ENCODE peak calls at places on chromosomes 13 and 19, in seven cellular contexts. U is cardiac muscle cell, S is GM12865, G is A549, L is foreskin fibroblast, C is BE2C, M is AG09309. R is an unnamed sample.

GRCh38 chr13:36282818-36283432 is 14.7 kb downstream of the CCDC169 start:
- DNase-seq in C (no peak), G (peak), L (peak), U (peak), M (no peak), S (peak), R (no peak)

GRCh38 chr19:35592226-35592625 is 6.3 kb downstream of the PMIS2 start:
- DNase-seq in L (peak), M (no peak), C (no peak), G (peak), U (peak), S (peak), R (peak)

GRCh38 chr13:110685305-110685704 is 20.6 kb downstream of the CARS2 start:
- DNase-seq in U (no peak), S (no peak), M (no peak), C (no peak), L (peak), G (no peak), R (peak)

GRCh38 chr19:31071157-31071855 is 277.9 kb downstream of the TSHZ3 start:
- DNase-seq in S (no peak), C (no peak), M (no peak), G (no peak), U (no peak), L (no peak), R (peak)

GRCh38 chr13:114067381-114067885 is 65.0 kb downstream of the RASA3 start:
- DNase-seq in S (peak), G (no peak), L (peak), U (no peak), M (no peak), C (no peak), R (peak)

GRCh38 chr19:3146677-3147100 is 10.9 kb downstream of the GNA15 start:
- DNase-seq in C (peak), S (peak), L (no peak), M (no peak), U (no peak), G (no peak), R (no peak)

GRCh38 chr13:36418022-36418805 is 14.1 kb upstream of the CCNA1 start:
- DNase-seq in M (no peak), S (peak), L (peak), C (no peak), G (no peak), U (no peak), R (peak)

GRCh38 chr13:39864221-39864620 is 208.8 kb downstream of the COG6 start:
- DNase-seq in L (no peak), M (no peak), C (no peak), S (no peak), U (no peak), G (no peak), R (no peak)

GRCh38 chr13:27336005-27336673 is 65.5 kb downstream of the RASL11A start:
- DNase-seq in C (no peak), U (no peak), S (no peak), G (no peak), L (no peak), M (peak), R (no peak)

GRCh38 chr13:110108348-110109139 is 198.4 kb downstream of the COL4A1 start:
- DNase-seq in G (peak), M (no peak), C (peak), S (peak), U (peak), L (peak), R (peak)

DNA sequence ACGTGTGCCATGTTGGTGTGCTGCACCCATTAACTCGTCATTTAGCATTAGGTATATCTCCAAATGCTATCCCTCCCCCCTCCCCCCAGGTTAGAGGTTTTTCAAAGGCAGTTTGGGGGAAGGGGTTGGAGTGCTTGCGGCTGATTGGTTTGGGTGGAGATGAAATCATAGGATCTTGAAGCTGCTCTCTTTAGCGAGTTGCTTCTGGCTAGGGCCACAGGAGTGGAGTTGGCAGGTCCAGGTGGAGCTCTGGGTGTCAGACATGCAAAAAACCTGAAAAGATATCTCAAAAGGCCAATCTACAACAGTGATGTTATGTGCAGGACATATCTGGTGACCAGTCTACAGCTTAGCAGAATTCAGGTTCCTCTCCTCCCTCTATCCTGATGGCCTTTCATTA is 32.6 kb upstream of the CXCL17 start:
- DNase-seq in L (no peak), S (no peak), G (no peak), M (no peak), C (no peak), U (no peak), R (no peak)
- H3K4me3 ChIP-seq in L (no peak), S (no peak), G (no peak), M (no peak), C (no peak), U (no peak), R (no peak)

GRCh38 chr13:97226013-97226412 is 3.9 kb downstream of the MBNL2 start:
- DNase-seq in U (no peak), M (no peak), G (no peak), C (no peak), L (no peak), S (no peak), R (no peak)
- H3K4me3 ChIP-seq in U (no peak), M (no peak), G (no peak), C (peak), L (peak), S (no peak), R (peak)

DNA sequence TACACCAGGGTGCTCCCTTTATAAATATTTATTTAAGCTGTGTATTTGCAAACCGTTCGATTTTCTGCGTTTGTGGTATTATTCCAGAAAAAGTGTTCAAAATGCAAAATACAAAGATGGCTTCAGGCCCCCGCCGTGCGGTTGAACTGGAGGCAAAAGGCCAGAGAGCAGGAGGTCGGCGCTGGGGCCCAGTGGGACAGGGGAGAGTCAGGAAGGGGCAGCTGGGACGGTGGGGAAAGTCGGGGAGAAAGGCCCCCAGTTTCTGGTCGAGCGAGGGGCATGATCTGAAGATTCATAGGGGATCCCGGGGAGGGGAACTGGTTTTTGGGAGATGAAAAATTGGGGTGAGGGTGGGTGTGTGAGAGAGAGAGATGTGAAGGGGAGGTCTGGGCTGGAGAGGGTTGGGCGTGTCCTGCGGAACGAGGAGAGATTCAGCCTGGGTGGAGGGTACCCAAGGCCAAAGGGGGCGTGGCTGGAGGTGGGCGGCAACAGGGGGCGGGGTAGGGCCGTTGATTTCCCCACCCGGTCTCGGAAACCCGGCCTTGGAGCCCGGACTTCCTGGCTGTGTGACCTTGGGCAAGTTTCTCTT is 678 bp downstream of the ISOC2 start:
- DNase-seq in M (peak), L (peak), S (peak), U (peak), C (peak), G (peak), R (no peak)
- H3K4me3 ChIP-seq in M (peak), L (peak), S (peak), U (peak), C (peak), G (peak), R (peak)

DNA sequence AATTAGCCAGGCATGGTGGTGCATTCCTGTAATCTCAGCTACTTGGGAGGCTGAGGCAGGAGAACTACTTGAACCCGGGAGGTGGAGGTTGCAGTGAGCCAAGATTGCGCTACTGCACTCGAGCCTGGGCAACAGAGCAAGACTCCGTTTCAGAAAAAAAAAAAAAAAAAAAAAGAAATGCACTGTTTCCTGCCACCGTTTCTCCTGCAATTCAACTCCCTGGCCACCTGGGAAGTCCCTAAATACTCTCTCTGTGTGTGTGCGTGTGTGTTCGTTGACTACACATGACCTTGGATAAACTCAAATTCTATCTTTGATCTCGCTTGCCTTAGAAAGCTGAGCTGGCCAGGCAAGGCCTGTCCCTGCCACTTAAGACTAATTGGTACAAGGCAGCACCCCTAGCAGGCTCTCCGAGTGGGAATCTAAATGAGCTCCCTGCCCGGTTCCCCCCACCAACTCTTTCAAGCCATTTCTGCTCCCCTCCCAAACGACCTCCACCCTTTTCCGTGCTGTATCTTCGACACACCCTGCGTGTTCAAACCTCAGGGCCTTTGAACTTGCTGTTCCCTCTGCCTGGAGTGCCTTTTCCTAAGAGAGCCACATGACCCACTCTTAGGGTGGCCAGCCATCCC is 5.2 kb upstream of the BCAT2 start:
- DNase-seq in L (no peak), M (no peak), G (peak), U (peak), S (peak), C (peak), R (no peak)
- H3K4me3 ChIP-seq in L (no peak), M (no peak), G (no peak), U (no peak), S (no peak), C (no peak), R (no peak)

DNA sequence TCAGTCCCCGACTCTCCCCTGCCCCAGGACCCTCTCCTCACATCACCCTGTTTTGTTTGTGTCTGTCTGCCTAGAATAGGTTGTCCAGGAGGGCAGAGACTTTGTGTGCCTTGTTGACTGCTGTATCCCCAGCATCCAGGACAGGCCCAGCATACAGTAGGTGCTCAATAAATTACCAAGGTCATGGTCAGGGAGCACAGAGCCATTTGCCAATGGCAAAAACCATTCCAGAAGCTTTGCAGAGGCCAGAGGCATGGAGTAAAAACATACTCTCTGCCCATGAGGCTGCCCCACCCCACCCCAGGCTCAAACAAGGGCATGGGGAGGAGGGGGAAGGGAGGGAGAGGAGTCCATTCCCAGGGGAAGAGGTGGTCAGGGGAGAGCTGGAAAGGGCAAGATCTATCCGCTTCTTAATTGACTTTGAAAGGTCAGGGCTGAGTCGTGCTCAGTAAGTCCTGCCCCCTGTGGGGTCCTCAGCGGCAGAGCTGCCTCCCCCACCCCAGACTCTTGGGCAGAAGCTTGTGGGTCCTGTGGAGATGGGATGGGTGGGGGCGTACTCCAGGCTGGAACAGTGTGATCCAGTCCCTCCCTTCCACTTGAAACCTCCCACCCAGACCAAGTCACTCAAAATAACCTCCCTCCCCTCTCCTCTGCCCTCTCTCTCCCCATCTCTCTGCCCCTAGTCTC is 4.4 kb downstream of the GPR4 start:
- DNase-seq in M (no peak), G (no peak), C (no peak), L (no peak), S (no peak), U (no peak), R (no peak)
- H3K4me3 ChIP-seq in M (no peak), G (no peak), C (peak), L (no peak), S (no peak), U (no peak), R (no peak)